ENCODE peak calls at places on chromosomes 11 and 22, in four cellular contexts. Q, I, J and G are unnamed samples. For H3K9me3, H3K4me1 and H4K20me1, the result is how much of the 10 kb centered on the place peaks cover.

GRCh38 chr11:35275808-35276170 is 136.8 kb downstream of the CD44 start:
- DNase-seq in J (no peak), I (no peak), Q (no peak), G (no peak)

GRCh38 chr11:10762913-10763421 is 11.9 kb downstream of the CTR9 start:
- DNase-seq in I (no peak), Q (no peak), J (no peak), G (no peak)

GRCh38 chr11:16096336-16096735 is 260.0 kb downstream of the SOX6 start:
- DNase-seq in J (no peak), Q (peak), I (no peak), G (no peak)

GRCh38 chr11:130710022-130710421 is 206.3 kb downstream of the SNX19 start:
- DNase-seq in Q (no peak), I (no peak), J (no peak), G (no peak)

GRCh38 chr11:112881461-112881860 is 79.8 kb upstream of the NCAM1 start:
- DNase-seq in I (peak), Q (peak), J (peak), G (no peak)

GRCh38 chr11:30740071-30740470 is 153.9 kb upstream of the MPPED2 start:
- DNase-seq in I (no peak), J (no peak), Q (no peak), G (no peak)

GRCh38 chr22:21933899-21934298 is 18.7 kb downstream of the PPM1F start:
- DNase-seq in I (no peak), J (no peak), Q (no peak), G (no peak)

GRCh38 chr11:119368121-119369034 is 13.1 kb downstream of the USP2 start:
- DNase-seq in I (no peak), J (no peak), Q (peak), G (peak)

GRCh38 chr11:65776710-65777141 is 4.0 kb downstream of the AP5B1 start:
- DNase-seq in I (peak), Q (no peak), J (no peak), G (no peak)

GRCh38 chr11:86243377-86243776 is 1.2 kb upstream of the EED start:
- DNase-seq in Q (no peak), I (no peak), J (no peak), G (no peak)

GRCh38 chr11:77647906-77648305 is 10.3 kb upstream of the CLNS1A start:
- DNase-seq in J (no peak), I (no peak), Q (no peak), G (no peak)

GRCh38 chr22:46878549-46878948 is 116.1 kb downstream of the TBC1D22A start:
- DNase-seq in Q (no peak), J (no peak), I (no peak), G (no peak)

GRCh38 chr11:102653744-102654291 is 28.7 kb upstream of the MMP20 start:
- DNase-seq in I (peak), Q (peak), J (no peak), G (peak)

GRCh38 chr22:29998627-29999026 is 81.6 kb upstream of the HORMAD2 start:
- DNase-seq in I (no peak), Q (no peak), J (no peak), G (no peak)

GRCh38 chr22:38026130-38027111 is 30.8 kb upstream of the PICK1 start:
- DNase-seq in J (no peak), Q (no peak), I (no peak), G (no peak)

GRCh38 chr22:19880786-19881569 is 26.3 kb upstream of the GNB1L start:
- DNase-seq in I (peak), Q (peak), J (peak), G (peak)

GRCh38 chr11:112794321-112794720 is 166.9 kb upstream of the NCAM1 start:
- DNase-seq in I (no peak), Q (no peak), J (no peak), G (no peak)

GRCh38 chr22:46087816-46088277 is 62.5 kb upstream of the PPARA start:
- DNase-seq in J (no peak), I (peak), Q (peak), G (no peak)

GRCh38 chr11:134571301-134571700 is 159.3 kb upstream of the B3GAT1 start:
- DNase-seq in J (no peak), Q (no peak), I (no peak), G (no peak)

GRCh38 chr11:109865558-109866186 is 227.5 kb upstream of the ZC3H12C start:
- DNase-seq in J (peak), I (peak), Q (no peak), G (peak)

GRCh38 chr22:24953294-24954113 is 988 bp downstream of the KIAA1671 start:
- DNase-seq in Q (no peak), J (no peak), I (no peak), G (no peak)

GRCh38 chr11:105100206-105100605 is 39.4 kb downstream of the CARD18 start:
- DNase-seq in J (peak), I (peak), Q (no peak), G (peak)

GRCh38 chr11:19951558-19952083 is 208.7 kb downstream of the DBX1 start:
- DNase-seq in Q (peak), J (no peak), I (peak), G (peak)

GRCh38 chr11:47078751-47079524 is 97.7 kb downstream of the ARFGAP2 start:
- DNase-seq in Q (no peak), J (no peak), I (no peak), G (no peak)

GRCh38 chr22:40951795-40952602 is 821 bp downstream of the RBX1 start:
- DNase-seq in I (no peak), Q (no peak), J (no peak), G (no peak)

GRCh38 chr11:85628771-85629341 is 463 bp downstream of the TMEM126B start:
- DNase-seq in Q (no peak), I (no peak), J (no peak), G (no peak)

GRCh38 chr11:95699631-95700470 is 89.7 kb downstream of the FAM76B start:
- DNase-seq in J (no peak), I (peak), Q (peak), G (no peak)

GRCh38 chr11:131036544-131036943 is 120.3 kb upstream of the SNX19 start:
- DNase-seq in Q (peak), I (no peak), J (no peak), G (no peak)

GRCh38 chr11:122229611-122230386 is 113.8 kb upstream of the BLID start:
- DNase-seq in J (peak), I (no peak), Q (no peak), G (no peak)

GRCh38 chr11:14420223-14420622 is 61.2 kb upstream of the RRAS2 start:
- DNase-seq in Q (no peak), I (no peak), J (peak), G (no peak)

GRCh38 chr11:45347343-45347742 is 61.2 kb upstream of the SYT13 start:
- DNase-seq in Q (no peak), I (no peak), J (no peak), G (no peak)

GRCh38 chr11:111368285-111368560 is 10.9 kb downstream of the POU2AF1 start:
- DNase-seq in I (no peak), J (no peak), Q (no peak), G (no peak)

GRCh38 chr11:33884035-33884434 is 7.8 kb downstream of the LMO2 start:
- DNase-seq in J (no peak), I (no peak), Q (no peak), G (no peak)
- H3K9me3 ChIP-seq in J (under half), I (under half), Q (under half), G (under half)

GRCh38 chr11:12725047-12725862 is 51.0 kb downstream of the TEAD1 start:
- DNase-seq in J (no peak), Q (no peak), I (no peak), G (peak)

GRCh38 chr11:12727556-12728070 is 53.4 kb downstream of the TEAD1 start:
- DNase-seq in Q (peak), J (no peak), I (no peak), G (no peak)

GRCh38 chr11:12728417-12728816 is 54.2 kb downstream of the TEAD1 start:
- DNase-seq in I (no peak), Q (no peak), J (no peak), G (peak)

GRCh38 chr11:12724301-12725046 is 50.3 kb downstream of the TEAD1 start:
- DNase-seq in J (peak), Q (peak), I (peak), G (peak)

GRCh38 chr11:12725863-12726666 is 51.8 kb downstream of the TEAD1 start:
- DNase-seq in Q (peak), I (peak), J (no peak), G (peak)
- H3K4me1 ChIP-seq in Q (under half), I (half or more), J (under half), G (half or more)

GRCh38 chr22:31833930-31834329 is 80.1 kb downstream of the DEPDC5 start:
- DNase-seq in I (no peak), J (no peak), Q (no peak), G (no peak)
- H4K20me1 ChIP-seq in I (under half), J (under half), Q (under half), G (under half)

DNA sequence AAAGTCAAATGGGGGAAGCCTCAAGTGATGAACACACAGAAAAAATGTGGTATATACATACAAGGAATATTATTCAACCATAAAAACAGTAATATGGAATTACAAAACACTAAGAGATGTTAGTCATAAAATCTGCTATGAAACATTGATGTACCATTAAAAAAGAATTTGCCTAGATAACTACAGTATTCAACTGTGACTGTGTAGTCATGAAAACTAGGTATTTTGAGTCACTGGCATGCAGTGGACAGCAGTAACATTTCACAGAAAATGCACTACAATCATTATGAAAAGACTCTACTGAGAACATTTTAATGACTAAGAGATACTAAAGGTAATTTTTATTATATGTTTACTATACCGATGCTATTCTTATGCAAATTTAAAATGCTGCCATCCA is 11.7 kb downstream of the ZNF195 start:
- DNase-seq in J (no peak), Q (no peak), I (no peak), G (no peak)
- H3K9me3 ChIP-seq in J (under half), Q (under half), I (under half), G (under half)

DNA sequence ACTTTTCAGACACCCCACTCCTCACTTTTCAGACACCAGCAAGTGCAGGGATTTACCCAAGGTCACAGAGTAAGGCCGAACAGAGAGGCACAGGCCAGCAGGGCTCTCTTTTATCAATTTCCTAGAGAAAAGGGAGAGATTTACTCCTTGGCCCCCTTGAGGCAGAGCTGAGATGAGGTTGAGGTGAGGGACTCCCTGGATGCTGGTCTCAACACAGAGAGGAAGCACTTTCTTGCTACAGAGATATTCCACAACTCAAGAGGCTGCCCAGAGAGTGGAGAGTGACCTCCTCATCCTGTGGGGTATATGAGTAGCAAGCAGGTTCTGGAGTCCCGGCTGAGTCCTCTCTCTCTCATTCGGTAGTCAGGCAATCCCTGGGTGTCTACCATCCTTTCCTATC is 2.0 kb upstream of the ARHGEF17 start:
- DNase-seq in Q (no peak), I (no peak), J (no peak), G (peak)
- H3K4me1 ChIP-seq in Q (under half), I (under half), J (under half), G (under half)

GRCh38 chr11:22778642-22779041 is 51.0 kb downstream of the SVIP start:
- DNase-seq in Q (no peak), I (no peak), J (no peak), G (no peak)
- H4K20me1 ChIP-seq in Q (under half), I (under half), J (under half), G (under half)